ENCODE peak calls at places on chromosomes 5 and 9, in five cellular contexts. Q is mammary epithelial cell, M is GM23338, D is upper lobe of right lung, R is psoas muscle. H is an unnamed sample.

GRCh38 chr9:114157516-114158176 is 2.3 kb downstream of the COL27A1 start:
- DNase-seq in R (no peak), Q (peak; percentile 41), M (no peak), D (no peak), H (peak; percentile 84)

GRCh38 chr5:97729938-97730337 is 546.9 kb upstream of the RIOK2 start:
- DNase-seq in R (no peak), D (no peak), Q (no peak), M (no peak), H (no peak)

GRCh38 chr5:108094808-108095207 is 287.1 kb downstream of the FBXL17 start:
- DNase-seq in R (no peak), M (no peak), D (no peak), Q (no peak), H (no peak)

GRCh38 chr5:42423285-42424152 is at the start of gene GHR:
- DNase-seq in Q (peak; percentile 84), D (peak; percentile 86), R (peak; percentile 91), M (peak; percentile 93), H (peak; percentile 93)

GRCh38 chr5:181261320-181262085 is 560 bp upstream of the TRIM52 start:
- DNase-seq in M (peak; percentile 81), D (peak; percentile 88), R (peak; percentile 84), Q (peak; percentile 64), H (peak; percentile 63)

GRCh38 chr9:22052376-22052945 is 43.4 kb upstream of the CDKN2B start:
- DNase-seq in R (no peak), D (no peak), Q (peak; percentile 100), M (no peak), H (peak; percentile 98)

GRCh38 chr5:173833200-173833599 is 54.9 kb upstream of the CPEB4 start:
- DNase-seq in M (no peak), R (no peak), Q (no peak), D (no peak), H (no peak)

GRCh38 chr5:107430077-107430625 is 240.6 kb downstream of the EFNA5 start:
- DNase-seq in D (no peak), R (no peak), M (no peak), Q (no peak), H (no peak)

GRCh38 chr9:2014696-2015580 is at the start of gene SMARCA2:
- DNase-seq in D (peak; percentile 99), Q (peak; percentile 98), M (peak; percentile 92), R (peak; percentile 98), H (peak; percentile 99)

GRCh38 chr9:85185486-85186217 is 516.1 kb downstream of the NTRK2 start:
- DNase-seq in Q (no peak), D (no peak), R (no peak), M (no peak), H (no peak)

GRCh38 chr5:148687427-148687826 is 33.1 kb upstream of the HTR4 start:
- DNase-seq in M (peak; percentile 80), R (no peak), Q (peak; percentile 39), D (no peak), H (peak; percentile 62)

GRCh38 chr9:92686954-92687353 is 17.0 kb upstream of the IPPK start:
- DNase-seq in M (peak; percentile 57), Q (no peak), R (no peak), D (no peak), H (peak; percentile 21)

GRCh38 chr9:26310294-26310693 is 582.3 kb downstream of the CAAP1 start:
- DNase-seq in Q (peak; percentile 47), D (no peak), R (no peak), M (no peak), H (no peak)

GRCh38 chr9:81653240-81653639 is 36.1 kb downstream of the TLE1 start:
- DNase-seq in M (no peak), R (no peak), D (no peak), Q (peak; percentile 25), H (peak; percentile 51)

GRCh38 chr9:135241381-135242380 is 154.2 kb downstream of the OLFM1 start:
- DNase-seq in Q (no peak), R (peak; percentile 29), D (peak; percentile 56), M (peak; percentile 58), H (no peak)

GRCh38 chr5:112717506-112718082 is 20.1 kb upstream of the APC start:
- DNase-seq in R (no peak), M (no peak), D (no peak), Q (no peak), H (no peak)

GRCh38 chr5:171469336-171469735 is 49.9 kb downstream of the FGF18 start:
- DNase-seq in R (no peak), Q (no peak), M (no peak), D (no peak), H (no peak)

GRCh38 chr5:6319116-6319515 is 59.2 kb downstream of the MED10 start:
- DNase-seq in D (no peak), Q (no peak), M (no peak), R (no peak), H (no peak)

GRCh38 chr9:3118081-3118480 is 274.2 kb upstream of the PUM3 start:
- DNase-seq in M (no peak), D (no peak), Q (peak; percentile 32), R (no peak), H (peak; percentile 4)

GRCh38 chr5:21802869-21803490 is 1050.2 kb downstream of the CDH12 start:
- DNase-seq in D (no peak), R (no peak), M (peak; percentile 54), Q (peak; percentile 31), H (peak; percentile 52)

GRCh38 chr5:163533229-163533628 is 27.8 kb downstream of the MAT2B start:
- DNase-seq in D (no peak), Q (no peak), R (no peak), M (peak; percentile 18), H (no peak)

GRCh38 chr5:151686673-151687378 is at the start of gene SPARC:
- DNase-seq in Q (peak; percentile 80), R (peak; percentile 94), D (peak; percentile 72), M (peak; percentile 94), H (peak; percentile 63)
- H3K4me3 ChIP-seq in Q (peak within 1 kb of the TSS; percentile 62), R (peak within 1 kb of the TSS; percentile 78), D (peak within 1 kb of the TSS; percentile 62), M (peak within 1 kb of the TSS; percentile 84), H (peak within 1 kb of the TSS; percentile 46)

GRCh38 chr5:127077346-127077745 is 4.0 kb upstream of the C5orf63 start:
- DNase-seq in Q (no peak), R (no peak), M (no peak), D (no peak), H (no peak)
- TF ChIP-seq CTCF in Q (no peak), R (no peak), M (no peak), D (no peak), H (no peak)

GRCh38 chr9:683509-684021 is 157.9 kb upstream of the DMRT1 start:
- DNase-seq in R (no peak), D (no peak), Q (no peak), M (no peak), H (no peak)
- H3K4me3 ChIP-seq in R (peak overlapping the region; percentile 45), D (no peak overlapping the region), Q (peak overlapping the region; percentile 60), M (no peak overlapping the region), H (peak overlapping the region; percentile 50)

DNA sequence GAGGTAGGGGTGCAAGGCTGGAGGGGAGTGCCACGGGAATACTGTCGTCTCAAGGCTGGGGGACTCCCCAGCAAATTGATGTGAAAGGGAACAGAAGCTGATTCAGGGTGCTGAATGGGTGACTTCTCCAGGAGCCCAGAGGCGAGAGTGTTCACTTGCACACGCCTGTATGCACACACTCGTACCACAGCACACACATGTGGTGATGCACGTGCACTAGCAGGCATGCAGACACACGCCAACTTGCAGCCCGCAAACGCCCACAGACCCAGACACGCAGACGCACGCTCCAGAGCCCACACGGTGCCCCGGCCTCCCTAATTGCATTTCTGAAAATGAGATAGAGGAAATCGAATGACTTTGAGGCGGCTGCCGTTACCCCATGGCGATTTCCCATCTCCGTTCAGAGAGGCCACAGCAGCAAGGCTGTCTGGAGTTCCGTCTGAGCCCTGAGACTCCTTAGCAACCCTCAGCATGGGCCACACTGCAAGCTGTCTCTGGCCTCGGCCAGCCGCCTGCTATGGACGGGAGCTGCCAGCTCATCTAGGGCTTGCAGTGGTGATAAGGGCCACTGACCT is 9.1 kb upstream of the ADAMTS2 start:
- DNase-seq in M (no peak), D (no peak), R (no peak), Q (no peak), H (no peak)
- TF ChIP-seq CTCF in M (no peak), D (no peak), R (no peak), Q (no peak), H (no peak)

GRCh38 chr5:135578685-135579341 is at the start of gene CXCL14:
- DNase-seq in R (peak; percentile 84), M (peak; percentile 84), Q (peak; percentile 81), D (peak; percentile 71), H (peak; percentile 92)
- H3K4me3 ChIP-seq in R (peak within 1 kb of the TSS; percentile 57), M (peak within 1 kb of the TSS; percentile 64), Q (peak within 1 kb of the TSS; percentile 49), D (no peak within 1 kb of the TSS), H (peak within 1 kb of the TSS; percentile 36)

GRCh38 chr9:109098221-109098959 is 21.4 kb downstream of the TMEM245 start:
- DNase-seq in Q (peak; percentile 55), R (no peak), D (no peak), M (peak; percentile 42), H (peak; percentile 34)
- TF ChIP-seq CTCF in Q (peak; percentile 7), R (peak; percentile 39), D (peak; percentile 21), M (peak; percentile 42), H (peak; percentile 33)

GRCh38 chr5:124735169-124735858 is 11.1 kb downstream of the ZNF608 start:
- DNase-seq in M (peak; percentile 84), R (peak; percentile 61), D (no peak), Q (no peak), H (no peak)
- H3K4me3 ChIP-seq in M (peak overlapping the region; percentile 35), R (peak overlapping the region; percentile 57), D (peak overlapping the region; percentile 31), Q (no peak overlapping the region), H (no peak overlapping the region)

DNA sequence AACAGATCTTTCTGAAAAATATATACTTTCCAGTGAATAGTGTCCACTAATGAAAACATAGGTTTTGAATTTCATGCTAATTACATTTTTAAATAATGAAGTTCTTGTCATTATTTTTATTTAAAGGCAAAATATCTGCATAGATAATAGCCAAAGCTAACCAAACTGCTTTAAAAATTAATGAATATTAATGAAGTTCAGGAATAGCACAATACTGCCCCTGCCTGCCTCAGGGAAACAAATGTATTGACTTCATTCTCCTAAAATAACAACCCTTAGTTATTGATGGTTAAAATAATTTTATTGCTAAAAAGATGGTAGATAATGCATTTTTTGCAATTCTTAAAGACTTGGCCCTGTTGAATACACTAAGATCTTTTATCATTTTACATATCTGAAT is 103.6 kb upstream of the SSBP2 start:
- DNase-seq in Q (no peak), R (no peak), M (no peak), D (no peak), H (no peak)
- TF ChIP-seq CTCF in Q (peak; percentile 25), R (peak; percentile 24), M (no peak), D (peak; percentile 32), H (peak; percentile 26)